ENCODE peak calls at places on chromosomes 12 and 14, in seven cellular contexts. O is gastrocnemius medialis; N is renal cortical epithelial cell; R is NCI-H1694; V is DMS153; W is stimulated activated CD4-positive, alpha-beta T cell treated with anti-CD3 and anti-CD28 coated beads, Interleukin-1b, Interleukin-23, amount 100 ng/mL, for 24 hours; J is cardiac fibroblast. L is an unnamed sample.

GRCh38 chr12:49671051-49671765 is 36.0 kb downstream of the FMNL3 start:
- DNase-seq in W (no peak), R (no peak), J (no peak), N (no peak), V (no peak), O (no peak), L (peak; percentile 61)

GRCh38 chr14:59565112-59565511 is 11.5 kb downstream of the CCDC175 start:
- DNase-seq in N (no peak), O (no peak), J (no peak), V (no peak), W (no peak), R (no peak), L (no peak)

GRCh38 chr12:3777206-3777809 is 24.4 kb upstream of the CRACR2A start:
- DNase-seq in W (no peak), V (peak; percentile 50), R (peak; percentile 70), J (peak; percentile 75), O (no peak), N (peak; percentile 45), L (no peak)

GRCh38 chr12:51075390-51075789 is 8.0 kb downstream of the CSRNP2 start:
- DNase-seq in R (no peak), O (no peak), W (no peak), J (no peak), V (no peak), N (no peak), L (no peak)

GRCh38 chr12:58915634-58916033 is 4.7 kb downstream of the LRIG3 start:
- DNase-seq in V (peak; percentile 27), O (peak; percentile 16), N (peak; percentile 59), W (no peak), R (peak; percentile 65), J (peak; percentile 39), L (no peak)

GRCh38 chr12:124661382-124661781 is 94.0 kb upstream of the NCOR2 start:
- DNase-seq in W (no peak), J (no peak), R (peak; percentile 59), V (no peak), O (no peak), N (peak; percentile 31), L (no peak)

GRCh38 chr14:24317141-24317927 is 6.0 kb downstream of the LTB4R start:
- DNase-seq in W (no peak), J (peak; percentile 52), N (no peak), V (no peak), O (no peak), R (no peak), L (no peak)

GRCh38 chr12:120438495-120439198 is 734 bp downstream of the COX6A1 start:
- DNase-seq in N (no peak), O (no peak), R (no peak), J (no peak), V (no peak), W (no peak), L (no peak)

GRCh38 chr12:124869011-124869665 is 5.5 kb upstream of the SCARB1 start:
- DNase-seq in J (no peak), V (no peak), R (no peak), O (no peak), W (no peak), N (no peak), L (no peak)

GRCh38 chr12:58166643-58167042 is 225.3 kb downstream of the ATP23 start:
- DNase-seq in J (no peak), O (no peak), N (no peak), R (no peak), W (no peak), V (no peak), L (no peak)

GRCh38 chr12:8560986-8561385 is 20.3 kb upstream of the CLEC4E start:
- DNase-seq in W (no peak), R (no peak), V (no peak), J (no peak), O (no peak), N (no peak), L (no peak)

GRCh38 chr12:712172-712863 is 40.1 kb upstream of the WNK1 start:
- DNase-seq in N (peak; percentile 29), W (no peak), O (no peak), R (no peak), J (peak; percentile 22), V (no peak), L (no peak)

GRCh38 chr14:89134640-89135039 is 282.4 kb downstream of the FOXN3 start:
- DNase-seq in R (no peak), W (no peak), V (no peak), J (no peak), N (no peak), O (no peak), L (no peak)

GRCh38 chr14:68727315-68728078 is 65.4 kb downstream of the ZFP36L1 start:
- DNase-seq in R (no peak), N (no peak), O (no peak), V (no peak), W (no peak), J (no peak), L (no peak)

GRCh38 chr14:98120831-98121464 is 1151.0 kb downstream of the BCL11B start:
- DNase-seq in N (peak; percentile 24), O (no peak), V (no peak), R (no peak), W (no peak), J (no peak), L (no peak)

GRCh38 chr12:132904718-132905328 is 17.4 kb upstream of the CHFR start:
- DNase-seq in V (no peak), N (no peak), W (peak; percentile 84), O (peak; percentile 32), R (no peak), J (peak; percentile 55), L (peak; percentile 84)

GRCh38 chr14:81559385-81559784 is 25.7 kb upstream of the SEL1L start:
- DNase-seq in V (no peak), J (no peak), N (no peak), O (no peak), W (no peak), R (no peak), L (no peak)

GRCh38 chr12:105640780-105641179 is 310.3 kb downstream of the C12orf75 start:
- DNase-seq in W (no peak), J (no peak), V (no peak), N (no peak), R (no peak), O (no peak), L (no peak)

GRCh38 chr14:99760817-99761216 is 32.4 kb upstream of the EML1 start:
- DNase-seq in J (no peak), N (no peak), V (no peak), O (no peak), W (no peak), R (no peak), L (no peak)

GRCh38 chr12:114018669-114019068 is 52.5 kb upstream of the RBM19 start:
- DNase-seq in O (no peak), R (no peak), V (peak; percentile 43), J (no peak), N (peak; percentile 2), W (no peak), L (no peak)

GRCh38 chr12:24631691-24632090 is 317.2 kb downstream of the BCAT1 start:
- DNase-seq in J (no peak), O (no peak), W (no peak), R (no peak), V (no peak), N (no peak), L (no peak)

GRCh38 chr12:2295941-2296461 is 243.2 kb downstream of the CACNA1C start:
- DNase-seq in V (no peak), J (peak; percentile 70), O (no peak), N (peak; percentile 77), W (no peak), R (no peak), L (no peak)

GRCh38 chr14:91373591-91374245 is 43.9 kb downstream of the CCDC88C start:
- DNase-seq in O (no peak), N (no peak), V (no peak), W (no peak), J (no peak), R (peak; percentile 55), L (no peak)

GRCh38 chr14:86799244-86799647 is 1193.7 kb downstream of the GALC start:
- DNase-seq in V (no peak), O (no peak), J (peak; percentile 77), W (no peak), R (no peak), N (peak; percentile 95), L (no peak)

GRCh38 chr14:100783630-100784321 is 42.1 kb upstream of the MEG3 start:
- DNase-seq in V (peak; percentile 59), N (no peak), J (no peak), O (peak; percentile 1), W (no peak), R (no peak), L (no peak)

GRCh38 chr12:112282920-112283319 is 99.3 kb downstream of the HECTD4 start:
- DNase-seq in N (no peak), W (no peak), J (no peak), R (no peak), O (no peak), V (no peak), L (no peak)

GRCh38 chr12:2250797-2251196 is 198.0 kb downstream of the CACNA1C start:
- DNase-seq in R (no peak), V (no peak), O (no peak), J (peak; percentile 73), W (no peak), N (no peak), L (no peak)

GRCh38 chr14:92905667-92906066 is 17.3 kb upstream of the CHGA start:
- DNase-seq in W (no peak), J (no peak), N (no peak), O (no peak), R (no peak), V (no peak), L (no peak)

GRCh38 chr14:95935228-95935822 is 58.7 kb downstream of the TUNAR start:
- DNase-seq in N (peak; percentile 33), V (no peak), W (no peak), R (no peak), O (no peak), J (peak; percentile 28), L (no peak)

GRCh38 chr14:44215660-44216059 is 291.4 kb downstream of the FSCB start:
- DNase-seq in W (no peak), V (no peak), R (no peak), N (no peak), J (no peak), O (no peak), L (no peak)

GRCh38 chr14:78637903-78638302 is 467.7 kb downstream of the NRXN3 start:
- DNase-seq in J (no peak), R (no peak), O (no peak), W (no peak), V (no peak), N (no peak), L (no peak)

GRCh38 chr14:95547626-95548327 is 12.9 kb downstream of the GLRX5 start:
- DNase-seq in J (peak; percentile 78), R (no peak), N (peak; percentile 89), W (no peak), O (no peak), V (no peak), L (no peak)

GRCh38 chr12:48995061-48995879 is 3.9 kb downstream of the DDN start:
- DNase-seq in N (peak; percentile 60), O (peak; percentile 82), W (no peak), V (peak; percentile 31), R (peak; percentile 70), J (peak; percentile 80), L (no peak)

GRCh38 chr12:80708535-80709328 is 1.3 kb downstream of the MYF6 start:
- DNase-seq in V (no peak), O (no peak), W (no peak), J (peak; percentile 7), R (no peak), N (no peak), L (no peak)

GRCh38 chr12:52023182-52023975 is 16.6 kb downstream of the TAMALIN start:
- DNase-seq in V (peak; percentile 50), J (peak; percentile 69), R (peak; percentile 40), O (peak; percentile 77), W (peak; percentile 86), N (no peak), L (peak; percentile 93)

GRCh38 chr12:116201908-116202307 is 75.6 kb downstream of the MED13L start:
- DNase-seq in R (no peak), O (no peak), V (no peak), J (no peak), N (no peak), W (no peak), L (no peak)

GRCh38 chr14:33691907-33692306 is 259.0 kb downstream of the EGLN3 start:
- DNase-seq in J (no peak), R (no peak), V (no peak), W (no peak), O (no peak), N (no peak), L (no peak)

GRCh38 chr12:59973515-59973914 is 377.7 kb downstream of the SLC16A7 start:
- DNase-seq in W (no peak), R (no peak), N (peak; percentile 74), V (no peak), O (no peak), J (peak; percentile 46), L (no peak)

L was measured in naive thymus-derived CD4-positive, alpha-beta T cell.